ENCODE peak calls at places on chromosomes 4 and X, in six cellular contexts. Y is HFFc6; F is uterus; J is stomach; I is CD4-positive, alpha-beta T cell; V is AG04449. X is an unnamed sample.

GRCh38 chr4:165928601-165929000 is 55.6 kb downstream of the TLL1 start:
- DNase-seq in Y (no peak), F (no peak), J (no peak), V (no peak), I (no peak), X (no peak)

GRCh38 chr4:76709454-76709853 is 188.5 kb downstream of the SOWAHB start:
- DNase-seq in Y (no peak), J (no peak), F (no peak), V (peak; percentile 36), I (no peak), X (no peak)

GRCh38 chr4:118740869-118741268 is 55.7 kb downstream of the METTL14 start:
- DNase-seq in Y (peak; percentile 44), F (no peak), J (no peak), I (no peak), V (no peak), X (no peak)

GRCh38 chr4:52244773-52245360 is 193.8 kb downstream of the SPATA18 start:
- DNase-seq in F (no peak), J (no peak), V (no peak), Y (no peak), I (no peak), X (no peak)

GRCh38 chr4:57193996-57194675 is 84.0 kb upstream of the IGFBP7 start:
- DNase-seq in J (no peak), I (no peak), Y (no peak), F (no peak), V (no peak), X (no peak)

GRCh38 chr4:94577136-94577535 is 125.4 kb downstream of the PDLIM5 start:
- DNase-seq in V (no peak), I (no peak), J (no peak), Y (peak; percentile 47), F (peak; percentile 62), X (no peak)

GRCh38 chr4:168057412-168057811 is 34.9 kb upstream of the ANXA10 start:
- DNase-seq in F (no peak), V (no peak), Y (no peak), J (no peak), I (no peak), X (no peak)

GRCh38 chr4:46977245-46977644 is 16.1 kb downstream of the GABRA4 start:
- DNase-seq in Y (no peak), F (no peak), V (no peak), J (no peak), I (no peak), X (no peak)

GRCh38 chrX:1072637-1073377 is 139.6 kb downstream of the CRLF2 start:
- DNase-seq in V (no peak), Y (no peak), J (no peak), F (no peak), I (no peak), X (no peak)

DNA sequence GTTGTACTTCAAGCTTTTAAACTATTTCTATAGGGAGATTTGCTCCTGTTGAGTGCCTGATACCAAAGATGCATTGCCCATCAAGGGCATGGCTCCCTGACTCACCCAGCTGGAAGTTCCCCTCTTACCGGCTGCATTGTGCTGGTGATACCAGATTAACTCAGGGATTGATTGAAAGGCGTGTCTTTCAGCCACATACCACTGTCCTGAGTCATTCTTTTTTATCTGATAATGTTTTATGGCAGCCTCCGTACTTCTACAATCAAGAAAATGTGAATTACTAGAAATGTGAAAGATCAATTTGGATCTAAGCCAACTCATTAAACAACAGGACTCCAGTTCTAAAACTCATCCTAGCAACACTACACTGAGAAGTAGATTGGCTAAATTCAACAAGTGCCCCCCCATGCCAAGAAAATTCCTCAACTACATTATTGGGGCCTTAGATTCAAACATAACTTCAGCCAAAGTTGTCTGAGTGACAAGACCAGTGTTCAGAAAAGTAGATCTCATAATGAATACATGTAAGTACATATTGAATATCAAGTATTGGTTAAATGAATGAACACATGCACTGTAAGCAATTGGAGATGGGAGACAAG is 40.0 kb downstream of the TXK start:
- DNase-seq in F (no peak), J (no peak), V (no peak), I (no peak), Y (peak; percentile 38), X (no peak)
- TF ChIP-seq CTCF in F (no peak), J (no peak), V (no peak), I (no peak), Y (no peak), X (no peak)

DNA sequence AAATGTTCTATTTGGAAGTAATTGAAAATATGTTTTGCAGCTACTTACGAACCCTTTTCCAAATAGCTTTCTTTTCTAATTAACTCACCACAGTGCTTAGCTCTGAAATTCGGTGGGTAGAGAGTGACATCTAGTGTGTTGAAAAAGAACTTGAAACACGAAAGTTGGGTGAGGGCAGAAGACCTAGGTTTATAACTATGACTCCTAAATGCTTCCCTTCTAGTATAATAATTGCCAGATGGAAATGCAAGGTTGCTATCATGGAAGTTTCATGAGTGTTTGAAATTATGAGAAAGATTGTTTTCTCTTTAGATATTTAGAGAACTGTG is 77.2 kb upstream of the NOCT start:
- DNase-seq in V (no peak), J (no peak), F (no peak), I (no peak), Y (peak; percentile 43), X (peak; percentile 22)
- TF ChIP-seq CTCF in V (peak; percentile 17), J (no peak), F (peak; percentile 48), I (no peak), Y (peak; percentile 75), X (peak; percentile 38)

DNA sequence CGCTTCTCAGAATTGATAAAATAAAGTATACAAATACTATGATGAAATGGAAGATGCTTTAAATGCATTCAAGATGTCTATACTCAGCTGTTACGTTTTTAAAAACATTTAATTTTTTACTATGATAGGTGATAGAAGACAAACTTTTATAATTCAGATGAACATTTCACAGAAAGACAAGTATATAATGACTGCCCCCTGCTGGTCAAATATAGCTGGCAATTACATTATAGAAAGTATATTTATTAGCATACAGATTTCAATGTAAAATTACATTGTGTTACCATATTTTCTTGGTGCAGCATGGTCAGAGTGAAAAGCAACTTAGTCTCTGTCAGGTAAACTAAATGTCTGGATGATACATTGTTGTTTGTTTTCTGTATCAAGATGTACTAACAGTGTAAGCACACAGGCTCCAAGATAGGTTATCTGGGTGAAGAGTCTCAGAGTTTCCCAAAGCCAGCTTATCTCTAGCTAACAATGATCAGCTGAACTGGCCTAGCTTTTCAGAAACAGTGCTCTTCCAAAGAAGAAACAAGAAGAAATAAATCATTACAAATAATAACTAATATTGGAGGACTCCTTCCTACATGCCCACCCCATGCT is 54.1 kb downstream of the SRPX start:
- DNase-seq in Y (peak; percentile 11), I (no peak), V (no peak), J (no peak), F (no peak), X (no peak)
- TF ChIP-seq CTCF in Y (peak; percentile 86), I (peak; percentile 64), V (peak; percentile 6), J (peak; percentile 5), F (peak; percentile 48), X (peak; percentile 49)

GRCh38 chrX:75963774-75964173 is 178.7 kb upstream of the MAGEE2 start:
- DNase-seq in I (no peak), F (no peak), V (no peak), J (no peak), Y (no peak), X (no peak)

GRCh38 chrX:75968293-75968692 is 183.2 kb upstream of the MAGEE2 start:
- DNase-seq in J (peak; percentile 42), Y (no peak), I (no peak), V (no peak), F (no peak), X (no peak)
- TF ChIP-seq CTCF in J (peak; percentile 14), Y (no peak), I (no peak), V (no peak), F (no peak), X (no peak)

GRCh38 chr4:148056879-148057278 is 325.0 kb downstream of the ARHGAP10 start:
- DNase-seq in Y (peak; percentile 62), F (no peak), I (peak; percentile 14), V (no peak), J (peak; percentile 52), X (no peak)
- TF ChIP-seq CTCF in Y (peak; percentile 38), F (no peak), I (peak; percentile 21), V (no peak), J (no peak), X (no peak)

GRCh38 chrX:30821116-30821515 is 67.9 kb downstream of the TAB3 start:
- DNase-seq in F (no peak), Y (no peak), V (no peak), J (no peak), I (no peak), X (no peak)
- TF ChIP-seq CTCF in F (no peak), Y (peak; percentile 26), V (no peak), J (no peak), I (no peak), X (no peak)

GRCh38 chrX:68487254-68487653 is 11.6 kb upstream of the YIPF6 start:
- DNase-seq in Y (no peak), I (no peak), J (no peak), F (no peak), V (no peak), X (no peak)

GRCh38 chrX:68487924-68488323 is 10.9 kb upstream of the YIPF6 start:
- DNase-seq in Y (no peak), V (no peak), J (no peak), F (no peak), I (no peak), X (no peak)

GRCh38 chrX:68488657-68489056 is 10.2 kb upstream of the YIPF6 start:
- DNase-seq in I (no peak), V (no peak), F (no peak), J (peak; percentile 33), Y (no peak), X (no peak)

GRCh38 chrX:68492583-68492982 is 6.3 kb upstream of the YIPF6 start:
- DNase-seq in I (no peak), V (no peak), J (no peak), F (no peak), Y (no peak), X (no peak)

GRCh38 chrX:68490644-68491043 is 8.2 kb upstream of the YIPF6 start:
- DNase-seq in V (no peak), I (no peak), J (no peak), Y (peak; percentile 30), F (no peak), X (no peak)
- TF ChIP-seq CTCF in V (peak; percentile 30), I (no peak), J (no peak), Y (peak; percentile 66), F (no peak), X (peak; percentile 32)

GRCh38 chr4:110826656-110827055 is 203.8 kb upstream of the PITX2 start:
- DNase-seq in J (no peak), F (no peak), I (no peak), Y (no peak), V (no peak), X (no peak)
- TF ChIP-seq CTCF in J (no peak), F (no peak), I (no peak), Y (peak; percentile 34), V (no peak), X (no peak)

DNA sequence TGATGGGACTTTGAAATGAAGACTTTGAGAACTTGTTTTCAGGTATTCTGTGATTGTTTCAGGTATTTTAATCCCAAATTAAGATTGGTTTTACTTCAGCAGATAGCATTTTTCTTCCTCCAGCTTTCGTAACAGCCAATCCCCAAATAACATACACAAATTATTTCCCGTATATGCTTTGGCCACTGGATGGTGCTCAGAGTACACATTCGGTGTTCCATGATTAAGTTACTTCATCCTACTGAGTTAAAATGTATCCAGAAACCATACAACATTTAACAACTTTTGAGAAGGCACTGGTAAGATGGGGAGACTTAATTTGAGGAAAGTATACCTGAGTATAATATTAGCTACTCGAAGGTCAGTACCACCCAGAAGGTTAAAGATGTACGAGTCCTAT is 233.4 kb upstream of the FAM47A start:
- DNase-seq in F (no peak), I (no peak), Y (peak; percentile 45), V (no peak), J (no peak), X (no peak)
- TF ChIP-seq CTCF in F (peak; percentile 10), I (no peak), Y (peak; percentile 76), V (no peak), J (no peak), X (peak; percentile 50)

GRCh38 chr4:184748251-184748652 is 14.4 kb upstream of the CENPU start:
- DNase-seq in J (peak; percentile 73), F (no peak), V (no peak), Y (no peak), I (no peak), X (no peak)
- TF ChIP-seq CTCF in J (no peak), F (no peak), V (no peak), Y (no peak), I (no peak), X (no peak)

X was measured in AG09319.